ENCODE peak calls at places on chromosome 20, in five cellular contexts. X is vagina, C is thyroid gland, H is heart left ventricle, W is HepG2. G is an unnamed sample.

GRCh38 chr20:14288341-14289330 is 48.8 kb downstream of the FLRT3 start:
- DNase-seq in X (no peak), C (no peak), H (no peak), W (peak), G (no peak)

GRCh38 chr20:43716123-43716522 is 10.7 kb downstream of the GTSF1L start:
- DNase-seq in X (no peak), C (no peak), H (no peak), W (no peak), G (no peak)

GRCh38 chr20:62551408-62552323 is 75.9 kb upstream of the GATA5 start:
- DNase-seq in X (no peak), C (no peak), H (no peak), W (no peak), G (no peak)

GRCh38 chr20:44247676-44248419 is 740 bp downstream of the GDAP1L1 start:
- DNase-seq in X (no peak), C (peak), H (peak), W (peak), G (no peak)

GRCh38 chr20:25865715-25866656 is 169.3 kb upstream of the ZNF337 start:
- DNase-seq in X (peak), C (peak), H (peak), W (peak), G (no peak)

GRCh38 chr20:2446845-2447244 is 23.7 kb downstream of the SNRPB start:
- DNase-seq in X (no peak), C (no peak), H (no peak), W (no peak), G (no peak)

GRCh38 chr20:32050851-32051556 is 1.0 kb upstream of the HCK start:
- DNase-seq in X (no peak), C (no peak), H (peak), W (no peak), G (peak)

GRCh38 chr20:62464990-62465389 is 10.8 kb downstream of the GATA5 start:
- DNase-seq in X (no peak), C (no peak), H (no peak), W (no peak), G (no peak)

GRCh38 chr20:44111712-44112335 is 75.2 kb downstream of the JPH2 start:
- DNase-seq in X (peak), C (peak), H (no peak), W (no peak), G (no peak)

GRCh38 chr20:8361008-8361652 is 229.1 kb downstream of the PLCB1 start:
- DNase-seq in X (no peak), C (no peak), H (no peak), W (no peak), G (no peak)

GRCh38 chr20:5996765-5997164 is 46.3 kb downstream of the MCM8 start:
- DNase-seq in X (no peak), C (no peak), H (no peak), W (no peak), G (no peak)

GRCh38 chr20:50815162-50815989 is 20.5 kb downstream of the BCAS4 start:
- DNase-seq in X (no peak), C (peak), H (no peak), W (no peak), G (no peak)

GRCh38 chr20:37897008-37897548 is 5.8 kb upstream of the VSTM2L start:
- DNase-seq in X (no peak), C (no peak), H (no peak), W (no peak), G (no peak)

GRCh38 chr20:39775110-39775509 is 813.0 kb downstream of the DHX35 start:
- DNase-seq in X (no peak), C (peak), H (peak), W (no peak), G (peak)

GRCh38 chr20:34983995-34984735 is 28.5 kb downstream of the MYH7B start:
- DNase-seq in X (no peak), C (no peak), H (peak), W (no peak), G (no peak)

GRCh38 chr20:40753472-40753871 is 64.4 kb upstream of the MAFB start:
- DNase-seq in X (no peak), C (no peak), H (no peak), W (no peak), G (no peak)

GRCh38 chr20:38790210-38791053 is 15.1 kb upstream of the PPP1R16B start:
- DNase-seq in X (no peak), C (peak), H (no peak), W (peak), G (no peak)

GRCh38 chr20:23399568-23400241 is 21.6 kb downstream of the NAPB start:
- DNase-seq in X (no peak), C (no peak), H (no peak), W (no peak), G (no peak)

DNA sequence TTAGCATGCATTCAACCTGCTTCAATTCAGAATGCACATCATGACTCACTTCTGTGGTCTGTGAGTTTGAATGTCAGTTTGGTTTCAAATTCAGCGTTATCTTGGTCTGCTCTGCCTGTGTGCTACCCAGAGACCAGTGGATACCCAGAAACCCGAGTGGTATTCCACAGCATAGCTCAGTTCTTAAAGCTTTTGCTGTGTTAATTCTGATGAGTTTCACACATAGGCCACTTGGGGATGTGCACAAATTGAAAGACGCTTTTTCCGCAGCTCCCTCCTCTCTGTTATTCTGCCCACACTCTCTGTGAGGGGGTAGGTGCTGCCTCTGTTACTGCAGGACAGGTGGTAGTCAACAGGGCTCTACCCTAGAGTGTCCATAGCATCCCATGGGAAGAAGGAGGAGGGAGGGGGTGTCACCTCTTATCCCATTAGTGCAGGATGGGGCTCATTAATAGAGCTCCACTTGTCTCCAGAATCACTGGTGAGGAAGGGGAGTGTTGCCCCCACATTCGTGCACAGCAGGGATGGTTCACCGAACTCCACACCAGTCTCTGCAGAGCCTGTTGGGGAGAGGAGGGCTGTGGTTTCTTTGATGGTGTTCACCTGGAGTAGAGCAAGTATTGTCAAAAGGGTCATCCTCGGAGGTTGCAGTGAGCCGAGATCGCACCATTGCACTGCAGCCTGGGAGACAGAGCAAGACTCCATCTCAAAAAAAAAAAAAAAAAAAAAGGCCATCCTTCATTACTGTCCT is 29.2 kb upstream of the SDCBP2 start:
- DNase-seq in X (peak), C (no peak), H (no peak), W (no peak), G (no peak)
- TF ChIP-seq POLR2A in X (no peak), C (no peak), H (no peak), W (no peak), G (no peak)

DNA sequence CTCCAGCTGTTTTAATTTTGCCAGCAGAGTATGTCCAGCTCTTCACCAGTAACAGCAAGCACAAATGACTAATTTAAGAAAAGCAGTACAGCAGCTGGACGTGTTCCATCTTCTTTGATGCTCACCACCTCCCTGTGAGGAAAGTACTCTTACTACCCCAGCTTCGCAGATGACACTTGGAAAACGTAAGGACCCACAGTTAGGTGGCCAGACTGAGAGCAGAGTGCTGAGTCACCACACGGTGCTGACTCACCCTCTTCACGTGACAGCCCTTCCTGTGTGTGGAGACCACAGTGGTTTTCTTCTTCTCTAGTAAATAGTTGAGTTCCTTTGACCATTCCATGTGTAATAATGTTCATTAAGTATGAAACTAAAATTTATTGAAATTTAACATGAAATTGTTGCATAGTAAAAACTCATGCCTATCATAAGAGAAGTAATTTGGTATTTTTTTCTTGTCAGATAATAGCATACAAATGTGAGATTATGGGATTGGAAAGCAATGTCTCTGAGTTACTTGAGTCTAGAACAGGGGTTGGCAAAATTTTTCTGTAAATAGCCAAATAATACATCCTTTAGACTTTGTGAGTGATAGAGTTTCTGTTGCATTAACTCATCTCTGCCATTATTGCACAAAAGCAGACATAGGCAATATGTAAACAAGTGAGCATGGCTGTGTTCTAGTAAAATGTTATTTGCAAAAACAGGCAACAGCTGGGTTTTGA is 76.6 kb downstream of the SLX4IP start:
- DNase-seq in X (peak), C (peak), H (peak), W (peak), G (peak)
- H3K4me3 ChIP-seq in X (no peak), C (no peak), H (no peak), W (no peak), G (no peak)

DNA sequence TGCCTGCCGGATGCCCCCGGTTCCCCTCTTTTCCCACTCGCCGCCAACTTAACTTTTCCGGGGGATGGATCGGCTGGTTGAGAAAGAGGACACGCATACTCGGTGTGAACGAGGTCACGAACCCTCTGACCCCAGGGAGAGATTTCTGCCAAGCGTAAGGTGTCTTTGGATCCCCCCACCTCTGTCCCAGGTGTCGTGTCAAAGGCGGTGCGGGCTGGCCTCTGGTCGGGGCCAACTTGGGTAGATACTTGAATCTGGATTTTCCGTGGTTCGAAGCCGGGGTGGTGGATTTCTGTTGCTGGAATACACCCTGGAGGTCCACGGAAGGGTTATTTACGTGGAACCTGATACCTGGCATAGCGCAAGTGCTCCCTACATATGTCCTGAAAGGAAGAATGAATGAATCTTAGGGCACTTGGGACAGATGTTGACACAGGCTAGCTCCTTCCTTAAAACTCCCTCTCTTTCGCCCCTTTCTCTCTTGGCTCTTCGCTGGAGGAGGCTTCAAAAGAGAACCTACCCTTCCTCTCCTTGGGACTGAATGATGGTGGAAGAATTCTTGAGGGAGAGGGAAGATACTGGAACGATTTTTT is 1.0 kb downstream of the DOK5 start:
- DNase-seq in X (no peak), C (peak), H (no peak), W (no peak), G (no peak)
- TF ChIP-seq CTCF in X (no peak), C (no peak), H (no peak), W (no peak), G (no peak)

GRCh38 chr20:63961664-63962425 is 5.6 kb upstream of the UCKL1 start:
- DNase-seq in X (no peak), C (no peak), H (no peak), W (no peak), G (no peak)

GRCh38 chr20:63963348-63963741 is 6.4 kb downstream of the ZNF512B start:
- DNase-seq in X (no peak), C (no peak), H (peak), W (no peak), G (no peak)

GRCh38 chr20:63964412-63964811 is 5.3 kb downstream of the ZNF512B start:
- DNase-seq in X (no peak), C (no peak), H (peak), W (no peak), G (no peak)

GRCh38 chr20:63963784-63964301 is 5.9 kb downstream of the ZNF512B start:
- DNase-seq in X (no peak), C (no peak), H (peak), W (no peak), G (no peak)

DNA sequence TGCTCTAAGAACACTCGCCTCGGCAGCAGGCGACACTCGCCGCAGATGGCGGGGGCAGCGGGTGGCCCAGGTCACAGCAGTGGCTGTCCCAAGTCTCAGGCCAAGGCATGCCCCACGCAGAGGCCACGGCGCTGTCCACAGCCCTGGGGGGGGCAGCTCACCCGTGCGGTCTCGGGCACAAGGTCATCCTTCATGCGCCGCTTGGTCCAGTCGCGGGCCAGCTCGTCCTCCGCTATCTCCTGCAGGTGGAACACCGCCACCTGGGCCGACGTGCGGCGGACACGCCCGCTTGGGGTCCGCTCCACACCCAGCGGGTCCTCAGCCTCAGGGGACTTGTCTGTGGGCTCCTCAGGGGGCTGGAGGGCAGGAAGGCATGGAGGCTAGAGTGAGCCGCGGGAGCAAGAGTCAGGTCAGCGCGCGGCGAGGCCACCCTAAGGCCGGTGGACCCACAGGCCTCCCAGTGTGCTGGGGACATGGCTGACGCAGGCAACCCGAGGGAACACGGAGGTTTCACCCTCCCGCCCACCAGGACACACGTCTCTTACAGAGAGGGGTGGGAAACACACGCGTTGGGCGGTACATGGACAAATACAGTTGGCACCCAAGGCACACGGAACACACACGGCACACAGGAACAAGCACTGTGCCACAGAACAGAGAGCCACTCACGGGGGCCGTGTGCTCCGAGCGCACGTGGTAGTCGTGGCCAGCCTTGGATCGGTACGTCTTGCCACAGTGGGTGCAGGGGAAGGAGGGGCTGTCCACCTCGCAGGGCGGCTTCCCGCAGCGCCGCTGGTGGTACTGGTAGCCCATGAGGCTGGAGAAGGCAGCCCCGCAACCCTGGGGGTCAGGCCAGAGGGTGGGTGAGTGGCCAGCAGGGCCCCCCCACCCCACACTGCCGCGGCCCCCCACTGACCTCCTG is 6.5 kb upstream of the UCKL1 start:
- DNase-seq in X (no peak), C (no peak), H (peak), W (no peak), G (no peak)
- TF ChIP-seq POLR2A in X (no peak), C (no peak), H (no peak), W (no peak), G (no peak)

GRCh38 chr20:17961600-17961965 is 7.0 kb downstream of the SNX5 start:
- DNase-seq in X (no peak), C (no peak), H (no peak), W (no peak), G (no peak)
- H3K4me3 ChIP-seq in X (peak), C (no peak), H (no peak), W (peak), G (no peak)

G was measured in lower leg skin.